ENCODE peak calls at places on chromosomes 16 and 17, in six cellular contexts. B, C, L, I, G and H are unnamed samples.

GRCh38 chr16:54194008-54194731 is 92.4 kb downstream of the IRX3 start:
- DNase-seq in I (peak; percentile 65), C (peak; percentile 11), B (peak; percentile 71), G (peak; percentile 80), L (no peak), H (peak; percentile 74)

GRCh38 chr17:38616361-38616760 is 10.6 kb upstream of the SRCIN1 start:
- DNase-seq in B (no peak), I (no peak), G (no peak), C (no peak), L (no peak), H (no peak)

GRCh38 chr17:8991514-8992285 is 26.2 kb upstream of the PIK3R5 start:
- DNase-seq in G (peak; percentile 82), L (peak; percentile 95), B (peak; percentile 66), C (no peak), I (peak; percentile 26), H (no peak)

GRCh38 chr17:17819561-17819995 is 17.2 kb downstream of the SREBF1 start:
- DNase-seq in I (peak; percentile 80), L (peak; percentile 91), C (peak; percentile 74), G (peak; percentile 98), B (peak; percentile 93), H (peak; percentile 88)

GRCh38 chr17:32302860-32303649 is 37.4 kb downstream of the RHBDL3 start:
- DNase-seq in B (no peak), G (no peak), L (peak; percentile 95), C (no peak), I (no peak), H (no peak)

GRCh38 chr16:80718480-80719220 is 85.7 kb downstream of the CDYL2 start:
- DNase-seq in C (no peak), G (peak; percentile 41), B (peak; percentile 51), I (no peak), L (peak; percentile 50), H (no peak)

GRCh38 chr16:21083729-21084268 is 66.8 kb downstream of the DNAH3 start:
- DNase-seq in C (no peak), G (peak; percentile 66), I (peak; percentile 64), L (peak; percentile 93), B (peak; percentile 71), H (peak; percentile 33)

GRCh38 chr17:73710095-73710592 is 65.9 kb upstream of the SDK2 start:
- DNase-seq in G (peak; percentile 72), C (no peak), I (peak; percentile 29), B (peak; percentile 63), L (peak; percentile 97), H (peak; percentile 14)

GRCh38 chr17:72143245-72143644 is 22.4 kb downstream of the SOX9 start:
- DNase-seq in C (no peak), L (no peak), B (no peak), G (no peak), I (no peak), H (no peak)

GRCh38 chr16:85798901-85799496 is 345 bp downstream of the EMC8 start:
- DNase-seq in B (peak; percentile 31), I (no peak), G (no peak), L (peak; percentile 62), C (no peak), H (peak; percentile 26)

GRCh38 chr16:3188675-3188924 is 596 bp downstream of the OR1F1 start:
- DNase-seq in G (no peak), B (no peak), L (no peak), I (no peak), C (no peak), H (no peak)

GRCh38 chr16:88939814-88940195 is 37.2 kb downstream of the CBFA2T3 start:
- DNase-seq in B (no peak), C (no peak), I (no peak), G (no peak), L (no peak), H (no peak)

GRCh38 chr16:88870608-88871348 is 4.3 kb upstream of the PABPN1L start:
- DNase-seq in B (no peak), G (no peak), I (no peak), L (no peak), C (no peak), H (no peak)

GRCh38 chr17:54426287-54426886 is 474.3 kb upstream of the TOM1L1 start:
- DNase-seq in I (no peak), C (no peak), L (peak; percentile 60), G (no peak), B (peak; percentile 5), H (no peak)

GRCh38 chr17:48633266-48633816 is 7.2 kb upstream of the HOXB9 start:
- DNase-seq in G (no peak), L (peak; percentile 71), C (no peak), B (no peak), I (no peak), H (no peak)

GRCh38 chr16:7404217-7404616 is 71.6 kb downstream of the RBFOX1 start:
- DNase-seq in B (no peak), I (no peak), L (peak; percentile 81), C (no peak), G (no peak), H (no peak)

GRCh38 chr16:285146-286055 is 2.4 kb downstream of the PDIA2 start:
- DNase-seq in L (peak; percentile 39), I (no peak), C (no peak), B (no peak), G (no peak), H (no peak)

GRCh38 chr17:68277807-68278206 is 13.1 kb downstream of the SLC16A6 start:
- DNase-seq in L (no peak), C (no peak), G (peak; percentile 16), B (no peak), I (no peak), H (no peak)

GRCh38 chr17:7001562-7001961 is 5.7 kb downstream of the ALOX12 start:
- DNase-seq in C (no peak), L (peak; percentile 90), I (no peak), G (peak; percentile 58), B (peak; percentile 36), H (no peak)

GRCh38 chr17:27078296-27078695 is 215.6 kb upstream of the WSB1 start:
- DNase-seq in B (no peak), I (no peak), L (no peak), G (no peak), C (no peak), H (no peak)
- H3K4me3 ChIP-seq in B (no peak overlapping the region), I (no peak overlapping the region), L (no peak overlapping the region), G (no peak overlapping the region), C (no peak overlapping the region), H (no peak overlapping the region)

GRCh38 chr16:84334058-84334457 is 34.3 kb upstream of the ATP2C2 start:
- DNase-seq in G (no peak), B (no peak), I (no peak), L (peak; percentile 26), C (no peak), H (no peak)

GRCh38 chr16:84331998-84332780 is 36.1 kb upstream of the ATP2C2 start:
- DNase-seq in I (no peak), C (no peak), B (peak; percentile 12), G (no peak), L (peak; percentile 28), H (no peak)

GRCh38 chr16:84330685-84331050 is 36.0 kb downstream of the WFDC1 start:
- DNase-seq in B (no peak), L (peak; percentile 41), G (no peak), I (no peak), C (no peak), H (no peak)

GRCh38 chr16:84334482-84334881 is 33.9 kb upstream of the ATP2C2 start:
- DNase-seq in I (no peak), B (no peak), G (no peak), L (no peak), C (no peak), H (no peak)

DNA sequence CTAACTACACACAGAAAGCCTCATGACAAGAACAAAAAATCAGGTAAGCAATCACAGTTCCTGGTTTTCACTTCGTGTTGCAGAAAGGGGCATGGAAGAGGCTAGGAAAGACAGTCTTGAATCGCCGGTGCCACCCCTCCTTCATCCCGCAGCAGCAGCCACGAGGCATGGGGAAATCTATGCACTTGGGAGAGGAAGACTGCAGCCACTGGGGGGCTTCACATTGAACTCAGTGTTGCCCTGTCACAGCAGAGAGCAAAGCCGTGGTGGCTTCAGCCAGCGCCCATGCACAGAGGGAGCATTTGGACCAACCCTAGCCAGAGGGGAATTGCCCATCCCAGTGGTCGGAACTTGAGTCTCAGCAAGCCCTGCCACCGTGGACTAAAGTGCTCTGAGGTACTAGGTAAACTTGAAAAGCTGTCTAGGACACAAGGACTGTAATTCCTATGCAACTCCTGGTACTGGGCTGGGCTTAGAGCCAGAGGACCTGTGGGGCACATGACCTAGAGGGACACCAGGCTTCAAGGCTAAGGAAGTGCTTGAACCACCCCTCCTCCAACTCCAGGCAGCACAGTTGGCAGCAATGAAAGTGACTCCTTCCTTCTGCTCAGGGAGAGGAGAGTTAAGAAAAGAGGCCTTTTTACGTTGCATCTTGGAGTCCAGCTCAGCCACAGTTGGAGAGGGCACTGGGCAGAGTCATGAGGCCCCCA is 35.2 kb upstream of the ATP2C2 start:
- DNase-seq in B (no peak), I (no peak), G (no peak), C (no peak), L (peak; percentile 75), H (no peak)
- TF ChIP-seq CTCF in B (no peak), I (no peak), G (no peak), C (no peak), L (peak; percentile 59), H (no peak)

GRCh38 chr17:44383861-44384260 is 5.6 kb downstream of the ITGA2B start:
- DNase-seq in G (no peak), C (no peak), I (no peak), B (no peak), L (no peak), H (no peak)

GRCh38 chr17:44384823-44385286 is 4.6 kb downstream of the ITGA2B start:
- DNase-seq in G (no peak), C (no peak), B (peak; percentile 8), L (peak; percentile 86), I (no peak), H (no peak)

GRCh38 chr17:44385287-44386181 is 3.9 kb downstream of the ITGA2B start:
- DNase-seq in B (peak; percentile 51), I (peak; percentile 74), G (peak; percentile 64), C (peak; percentile 22), L (peak; percentile 100), H (peak; percentile 39)

GRCh38 chr17:44383363-44383762 is 6.1 kb downstream of the ITGA2B start:
- DNase-seq in I (no peak), L (no peak), G (no peak), C (no peak), B (no peak), H (no peak)

GRCh38 chr17:44384281-44384822 is 5.1 kb downstream of the ITGA2B start:
- DNase-seq in I (no peak), C (no peak), B (no peak), L (no peak), G (no peak), H (no peak)
- H3K4me3 ChIP-seq in I (peak overlapping the region; percentile 70), C (no peak overlapping the region), B (no peak overlapping the region), L (peak overlapping the region; percentile 77), G (no peak overlapping the region), H (no peak overlapping the region)

DNA sequence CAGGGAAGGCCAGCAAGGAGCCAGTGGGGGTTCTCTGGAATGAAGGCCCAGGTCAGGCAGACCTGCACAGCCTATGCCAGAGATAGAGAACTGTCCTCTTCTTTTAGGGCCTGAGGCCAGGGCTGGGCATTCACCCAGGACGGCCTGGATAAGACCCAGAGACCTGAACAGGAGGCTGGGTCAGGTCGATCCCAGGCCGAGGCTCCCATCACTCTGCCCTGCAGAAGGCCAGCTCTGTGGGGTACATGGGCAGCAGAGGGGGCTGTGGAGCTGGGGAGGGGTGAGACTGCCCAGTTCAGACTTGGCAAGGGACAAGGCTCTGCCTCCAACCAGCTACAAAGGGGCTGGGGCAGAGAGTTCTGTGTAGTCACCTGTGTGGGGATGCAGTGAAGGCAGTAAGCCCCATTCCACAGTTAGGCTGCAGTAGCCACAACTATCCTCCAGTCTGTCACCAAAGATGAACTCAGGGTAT is 14.6 kb downstream of the HSD11B2 start:
- DNase-seq in L (no peak), I (no peak), B (no peak), G (no peak), C (no peak), H (peak; percentile 79)
- TF ChIP-seq CTCF in L (no peak), I (no peak), B (peak; percentile 9), G (peak; percentile 22), C (peak; percentile 7), H (peak; percentile 20)

GRCh38 chr16:57374067-57374534 is 1.8 kb downstream of the CX3CL1 start:
- DNase-seq in C (no peak), G (peak; percentile 14), I (no peak), B (peak; percentile 61), L (no peak), H (no peak)
- H3K4me3 ChIP-seq in C (no peak overlapping the region), G (no peak overlapping the region), I (peak overlapping the region; percentile 66), B (no peak overlapping the region), L (no peak overlapping the region), H (peak overlapping the region; percentile 63)